ENCODE peak calls at places on chromosomes 16 and 17, in seven cellular contexts. One of them, this sample, is unnamed.

GRCh38 chr17:14724770-14725169 is 423.9 kb downstream of the HS3ST3B1 start:
- DNase-seq in stimulated activated CD4-positive, alpha-beta T cell treated with anti-CD3 and anti-CD28 coated beads, TNF-alpha, amount 100 ng/mL, for 24 hours: no peak
- DNase-seq in AG08396: no peak
- DNase-seq in stomach: no peak
- DNase-seq in HTR-8/SVneo: no peak
- DNase-seq in HFF-Myc: no peak
- DNase-seq in heart left ventricle: no peak
- DNase-seq in this sample: no peak

GRCh38 chr16:25626172-25626571 is 65.6 kb upstream of the HS3ST4 start:
- DNase-seq in stimulated activated CD4-positive, alpha-beta T cell treated with anti-CD3 and anti-CD28 coated beads, TNF-alpha, amount 100 ng/mL, for 24 hours: no peak
- DNase-seq in AG08396: no peak
- DNase-seq in stomach: no peak
- DNase-seq in HTR-8/SVneo: no peak
- DNase-seq in HFF-Myc: no peak
- DNase-seq in heart left ventricle: no peak
- DNase-seq in this sample: no peak

GRCh38 chr17:42535400-42536047 is 517 bp upstream of the NAGLU start:
- DNase-seq in stimulated activated CD4-positive, alpha-beta T cell treated with anti-CD3 and anti-CD28 coated beads, TNF-alpha, amount 100 ng/mL, for 24 hours: no peak
- DNase-seq in AG08396: no peak
- DNase-seq in stomach: no peak
- DNase-seq in HTR-8/SVneo: no peak
- DNase-seq in HFF-Myc: no peak
- DNase-seq in heart left ventricle: no peak
- DNase-seq in this sample: no peak

GRCh38 chr17:29837531-29837930 is 92.5 kb downstream of the SSH2 start:
- DNase-seq in stimulated activated CD4-positive, alpha-beta T cell treated with anti-CD3 and anti-CD28 coated beads, TNF-alpha, amount 100 ng/mL, for 24 hours: no peak
- DNase-seq in AG08396: no peak
- DNase-seq in stomach: peak; percentile 74
- DNase-seq in HTR-8/SVneo: no peak
- DNase-seq in HFF-Myc: no peak
- DNase-seq in heart left ventricle: no peak
- DNase-seq in this sample: no peak

GRCh38 chr17:35536664-35537160 is 766 bp downstream of the SLFN12L start:
- DNase-seq in stimulated activated CD4-positive, alpha-beta T cell treated with anti-CD3 and anti-CD28 coated beads, TNF-alpha, amount 100 ng/mL, for 24 hours: no peak
- DNase-seq in AG08396: no peak
- DNase-seq in stomach: no peak
- DNase-seq in HTR-8/SVneo: no peak
- DNase-seq in HFF-Myc: no peak
- DNase-seq in heart left ventricle: no peak
- DNase-seq in this sample: no peak

GRCh38 chr16:68506331-68507053 is 32.6 kb upstream of the ZFP90 start:
- DNase-seq in stimulated activated CD4-positive, alpha-beta T cell treated with anti-CD3 and anti-CD28 coated beads, TNF-alpha, amount 100 ng/mL, for 24 hours: no peak
- DNase-seq in AG08396: peak; percentile 40
- DNase-seq in stomach: no peak
- DNase-seq in HTR-8/SVneo: peak; percentile 60
- DNase-seq in HFF-Myc: no peak
- DNase-seq in heart left ventricle: no peak
- DNase-seq in this sample: no peak

GRCh38 chr17:59521465-59522126 is 43.8 kb upstream of the DHX40 start:
- DNase-seq in stimulated activated CD4-positive, alpha-beta T cell treated with anti-CD3 and anti-CD28 coated beads, TNF-alpha, amount 100 ng/mL, for 24 hours: peak; percentile 34
- DNase-seq in AG08396: peak; percentile 87
- DNase-seq in stomach: peak; percentile 58
- DNase-seq in HTR-8/SVneo: peak; percentile 95
- DNase-seq in HFF-Myc: peak; percentile 42
- DNase-seq in heart left ventricle: peak; percentile 43
- DNase-seq in this sample: peak; percentile 78

GRCh38 chr17:66938656-66939055 is 25.9 kb upstream of the CACNG4 start:
- DNase-seq in stimulated activated CD4-positive, alpha-beta T cell treated with anti-CD3 and anti-CD28 coated beads, TNF-alpha, amount 100 ng/mL, for 24 hours: no peak
- DNase-seq in AG08396: no peak
- DNase-seq in stomach: no peak
- DNase-seq in HTR-8/SVneo: no peak
- DNase-seq in HFF-Myc: no peak
- DNase-seq in heart left ventricle: no peak
- DNase-seq in this sample: no peak

GRCh38 chr16:22030087-22030812 is 22.3 kb downstream of the MOSMO start:
- DNase-seq in stimulated activated CD4-positive, alpha-beta T cell treated with anti-CD3 and anti-CD28 coated beads, TNF-alpha, amount 100 ng/mL, for 24 hours: no peak
- DNase-seq in AG08396: no peak
- DNase-seq in stomach: no peak
- DNase-seq in HTR-8/SVneo: no peak
- DNase-seq in HFF-Myc: no peak
- DNase-seq in heart left ventricle: no peak
- DNase-seq in this sample: no peak

GRCh38 chr16:75732871-75733270 is 6.6 kb upstream of the CPHXL start:
- DNase-seq in stimulated activated CD4-positive, alpha-beta T cell treated with anti-CD3 and anti-CD28 coated beads, TNF-alpha, amount 100 ng/mL, for 24 hours: no peak
- DNase-seq in AG08396: no peak
- DNase-seq in stomach: no peak
- DNase-seq in HTR-8/SVneo: no peak
- DNase-seq in HFF-Myc: no peak
- DNase-seq in heart left ventricle: no peak
- DNase-seq in this sample: no peak

GRCh38 chr16:68790130-68790761 is 53.1 kb upstream of the TANGO6 start:
- DNase-seq in stimulated activated CD4-positive, alpha-beta T cell treated with anti-CD3 and anti-CD28 coated beads, TNF-alpha, amount 100 ng/mL, for 24 hours: no peak
- DNase-seq in AG08396: peak; percentile 70
- DNase-seq in stomach: peak; percentile 65
- DNase-seq in HTR-8/SVneo: peak; percentile 78
- DNase-seq in HFF-Myc: no peak
- DNase-seq in heart left ventricle: no peak
- DNase-seq in this sample: peak; percentile 48

GRCh38 chr16:65309294-65309850 is 187.5 kb upstream of the CDH11 start:
- DNase-seq in stimulated activated CD4-positive, alpha-beta T cell treated with anti-CD3 and anti-CD28 coated beads, TNF-alpha, amount 100 ng/mL, for 24 hours: no peak
- DNase-seq in AG08396: no peak
- DNase-seq in stomach: no peak
- DNase-seq in HTR-8/SVneo: no peak
- DNase-seq in HFF-Myc: no peak
- DNase-seq in heart left ventricle: no peak
- DNase-seq in this sample: no peak

GRCh38 chr17:80229011-80229410 is 8.8 kb downstream of the SLC26A11 start:
- DNase-seq in stimulated activated CD4-positive, alpha-beta T cell treated with anti-CD3 and anti-CD28 coated beads, TNF-alpha, amount 100 ng/mL, for 24 hours: no peak
- DNase-seq in AG08396: no peak
- DNase-seq in stomach: no peak
- DNase-seq in HTR-8/SVneo: no peak
- DNase-seq in HFF-Myc: no peak
- DNase-seq in heart left ventricle: no peak
- DNase-seq in this sample: no peak

GRCh38 chr17:3730881-3731429 is 7.3 kb downstream of the HASPIN start:
- DNase-seq in stimulated activated CD4-positive, alpha-beta T cell treated with anti-CD3 and anti-CD28 coated beads, TNF-alpha, amount 100 ng/mL, for 24 hours: no peak
- DNase-seq in AG08396: no peak
- DNase-seq in stomach: no peak
- DNase-seq in HTR-8/SVneo: peak; percentile 65
- DNase-seq in HFF-Myc: no peak
- DNase-seq in heart left ventricle: no peak
- DNase-seq in this sample: no peak

GRCh38 chr17:82242698-82242976 is 13.8 kb downstream of the SLC16A3 start:
- DNase-seq in stimulated activated CD4-positive, alpha-beta T cell treated with anti-CD3 and anti-CD28 coated beads, TNF-alpha, amount 100 ng/mL, for 24 hours: no peak
- DNase-seq in AG08396: no peak
- DNase-seq in stomach: no peak
- DNase-seq in HTR-8/SVneo: no peak
- DNase-seq in HFF-Myc: no peak
- DNase-seq in heart left ventricle: no peak
- DNase-seq in this sample: no peak

GRCh38 chr16:26532456-26532855 is 534.3 kb upstream of the C16orf82 start:
- DNase-seq in stimulated activated CD4-positive, alpha-beta T cell treated with anti-CD3 and anti-CD28 coated beads, TNF-alpha, amount 100 ng/mL, for 24 hours: no peak
- DNase-seq in AG08396: no peak
- DNase-seq in stomach: no peak
- DNase-seq in HTR-8/SVneo: no peak
- DNase-seq in HFF-Myc: no peak
- DNase-seq in heart left ventricle: no peak
- DNase-seq in this sample: no peak

GRCh38 chr17:67443931-67444597 is 67.0 kb downstream of the PITPNC1 start:
- DNase-seq in stimulated activated CD4-positive, alpha-beta T cell treated with anti-CD3 and anti-CD28 coated beads, TNF-alpha, amount 100 ng/mL, for 24 hours: no peak
- DNase-seq in AG08396: no peak
- DNase-seq in stomach: no peak
- DNase-seq in HTR-8/SVneo: no peak
- DNase-seq in HFF-Myc: peak; percentile 83
- DNase-seq in heart left ventricle: no peak
- DNase-seq in this sample: no peak

GRCh38 chr17:27469256-27469655 is 13.0 kb downstream of the KSR1 start:
- DNase-seq in stimulated activated CD4-positive, alpha-beta T cell treated with anti-CD3 and anti-CD28 coated beads, TNF-alpha, amount 100 ng/mL, for 24 hours: no peak
- DNase-seq in AG08396: no peak
- DNase-seq in stomach: no peak
- DNase-seq in HTR-8/SVneo: no peak
- DNase-seq in HFF-Myc: no peak
- DNase-seq in heart left ventricle: no peak
- DNase-seq in this sample: no peak

GRCh38 chr17:34010534-34010933 is 244.6 kb upstream of the CCL2 start:
- DNase-seq in stimulated activated CD4-positive, alpha-beta T cell treated with anti-CD3 and anti-CD28 coated beads, TNF-alpha, amount 100 ng/mL, for 24 hours: no peak
- DNase-seq in AG08396: no peak
- DNase-seq in stomach: no peak
- DNase-seq in HTR-8/SVneo: no peak
- DNase-seq in HFF-Myc: no peak
- DNase-seq in heart left ventricle: no peak
- DNase-seq in this sample: no peak

GRCh38 chr17:57512258-57512657 is 232.8 kb downstream of the CCDC182 start:
- DNase-seq in stimulated activated CD4-positive, alpha-beta T cell treated with anti-CD3 and anti-CD28 coated beads, TNF-alpha, amount 100 ng/mL, for 24 hours: no peak
- DNase-seq in AG08396: no peak
- DNase-seq in stomach: no peak
- DNase-seq in HTR-8/SVneo: no peak
- DNase-seq in HFF-Myc: no peak
- DNase-seq in heart left ventricle: no peak
- DNase-seq in this sample: no peak

GRCh38 chr17:8221663-8222379 is 11.4 kb upstream of the AURKB start:
- DNase-seq in stimulated activated CD4-positive, alpha-beta T cell treated with anti-CD3 and anti-CD28 coated beads, TNF-alpha, amount 100 ng/mL, for 24 hours: peak; percentile 91
- DNase-seq in AG08396: peak; percentile 65
- DNase-seq in stomach: peak; percentile 87
- DNase-seq in HTR-8/SVneo: peak; percentile 79
- DNase-seq in HFF-Myc: peak; percentile 87
- DNase-seq in heart left ventricle: peak; percentile 81
- DNase-seq in this sample: peak; percentile 92

This sample was measured in ovary.